ENCODE peak calls at places on chromosomes 6 and 20, in five cellular contexts. One of them, this sample, is unnamed.

GRCh38 chr6:106363401-106364138 is 3.1 kb downstream of the CRYBG1 start:
- DNase-seq in Calu3: no peak
- DNase-seq in hippocampal formation: no peak
- DNase-seq in upper lobe of right lung: no peak
- DNase-seq in H54: no peak
- DNase-seq in this sample: no peak

GRCh38 chr20:2606507-2607006 is 45.9 kb upstream of the NOP56 start:
- DNase-seq in Calu3: no peak
- DNase-seq in hippocampal formation: no peak
- DNase-seq in upper lobe of right lung: no peak
- DNase-seq in H54: no peak
- DNase-seq in this sample: no peak

GRCh38 chr6:138204792-138205384 is 13.4 kb downstream of the PBOV1 start:
- DNase-seq in Calu3: no peak
- DNase-seq in hippocampal formation: no peak
- DNase-seq in upper lobe of right lung: no peak
- DNase-seq in H54: no peak
- DNase-seq in this sample: no peak

GRCh38 chr6:3380344-3381232 is 76.3 kb downstream of the SLC22A23 start:
- DNase-seq in Calu3: peak
- DNase-seq in hippocampal formation: no peak
- DNase-seq in upper lobe of right lung: peak
- DNase-seq in H54: no peak
- DNase-seq in this sample: no peak

GRCh38 chr20:59484228-59484627 is 120.1 kb upstream of the PHACTR3 start:
- DNase-seq in Calu3: no peak
- DNase-seq in hippocampal formation: no peak
- DNase-seq in upper lobe of right lung: peak
- DNase-seq in H54: no peak
- DNase-seq in this sample: peak

GRCh38 chr6:127907960-127908640 is 7.2 kb upstream of the THEMIS start:
- DNase-seq in Calu3: no peak
- DNase-seq in hippocampal formation: no peak
- DNase-seq in upper lobe of right lung: no peak
- DNase-seq in H54: no peak
- DNase-seq in this sample: no peak

GRCh38 chr20:61840661-61841455 is 224.8 kb downstream of the TAF4 start:
- DNase-seq in Calu3: no peak
- DNase-seq in hippocampal formation: no peak
- DNase-seq in upper lobe of right lung: no peak
- DNase-seq in H54: no peak
- DNase-seq in this sample: peak

GRCh38 chr6:166825553-166826145 is 130.7 kb downstream of the RNASET2 start:
- DNase-seq in Calu3: no peak
- DNase-seq in hippocampal formation: no peak
- DNase-seq in upper lobe of right lung: no peak
- DNase-seq in H54: no peak
- DNase-seq in this sample: no peak

GRCh38 chr6:159729598-159729997 is 2.3 kb downstream of the WTAP start:
- DNase-seq in Calu3: no peak
- DNase-seq in hippocampal formation: no peak
- DNase-seq in upper lobe of right lung: no peak
- DNase-seq in H54: no peak
- DNase-seq in this sample: no peak

GRCh38 chr6:165704001-165704748 is 41.1 kb upstream of the PDE10A start:
- DNase-seq in Calu3: no peak
- DNase-seq in hippocampal formation: peak
- DNase-seq in upper lobe of right lung: no peak
- DNase-seq in H54: no peak
- DNase-seq in this sample: no peak

GRCh38 chr6:42025066-42025789 is 25.1 kb upstream of the TAF8 start:
- DNase-seq in Calu3: no peak
- DNase-seq in hippocampal formation: no peak
- DNase-seq in upper lobe of right lung: no peak
- DNase-seq in H54: no peak
- DNase-seq in this sample: peak

GRCh38 chr6:41439524-41440418 is 104.4 kb downstream of the NCR2 start:
- DNase-seq in Calu3: no peak
- DNase-seq in hippocampal formation: no peak
- DNase-seq in upper lobe of right lung: no peak
- DNase-seq in H54: no peak
- DNase-seq in this sample: no peak

GRCh38 chr6:46011241-46012085 is 4.2 kb downstream of the CLIC5 start:
- DNase-seq in Calu3: peak
- DNase-seq in hippocampal formation: no peak
- DNase-seq in upper lobe of right lung: no peak
- DNase-seq in H54: no peak
- DNase-seq in this sample: no peak

GRCh38 chr20:46357030-46357514 is 48.8 kb upstream of the CDH22 start:
- DNase-seq in Calu3: no peak
- DNase-seq in hippocampal formation: no peak
- DNase-seq in upper lobe of right lung: no peak
- DNase-seq in H54: no peak
- DNase-seq in this sample: no peak

GRCh38 chr6:84762220-84762940 is 2.0 kb downstream of the TBX18 start:
- DNase-seq in Calu3: peak
- DNase-seq in hippocampal formation: no peak
- DNase-seq in upper lobe of right lung: no peak
- DNase-seq in H54: no peak
- DNase-seq in this sample: peak

GRCh38 chr6:104705095-104705707 is 154.5 kb downstream of the HACE1 start:
- DNase-seq in Calu3: no peak
- DNase-seq in hippocampal formation: no peak
- DNase-seq in upper lobe of right lung: no peak
- DNase-seq in H54: no peak
- DNase-seq in this sample: no peak

GRCh38 chr20:11323821-11324220 is 593.9 kb upstream of the BTBD3 start:
- DNase-seq in Calu3: no peak
- DNase-seq in hippocampal formation: no peak
- DNase-seq in upper lobe of right lung: no peak
- DNase-seq in H54: no peak
- DNase-seq in this sample: no peak

GRCh38 chr6:6392214-6393068 is 72.0 kb upstream of the F13A1 start:
- DNase-seq in Calu3: no peak
- DNase-seq in hippocampal formation: no peak
- DNase-seq in upper lobe of right lung: no peak
- DNase-seq in H54: no peak
- DNase-seq in this sample: no peak

GRCh38 chr6:148443798-148444560 is 101.3 kb downstream of the SASH1 start:
- DNase-seq in Calu3: no peak
- DNase-seq in hippocampal formation: no peak
- DNase-seq in upper lobe of right lung: no peak
- DNase-seq in H54: no peak
- DNase-seq in this sample: no peak

GRCh38 chr20:17598013-17598550 is 28.2 kb downstream of the DSTN start:
- DNase-seq in Calu3: no peak
- DNase-seq in hippocampal formation: no peak
- DNase-seq in upper lobe of right lung: no peak
- DNase-seq in H54: no peak
- DNase-seq in this sample: no peak

GRCh38 chr6:148064406-148065134 is 278.1 kb upstream of the SASH1 start:
- DNase-seq in Calu3: no peak
- DNase-seq in hippocampal formation: no peak
- DNase-seq in upper lobe of right lung: no peak
- DNase-seq in H54: peak
- DNase-seq in this sample: peak

GRCh38 chr20:59163641-59164530 is at the start of gene ZNF831:
- DNase-seq in Calu3: no peak
- DNase-seq in hippocampal formation: no peak
- DNase-seq in upper lobe of right lung: no peak
- DNase-seq in H54: no peak
- DNase-seq in this sample: no peak

GRCh38 chr6:121597654-121598053 is 162.2 kb downstream of the GJA1 start:
- DNase-seq in Calu3: no peak
- DNase-seq in hippocampal formation: no peak
- DNase-seq in upper lobe of right lung: no peak
- DNase-seq in H54: no peak
- DNase-seq in this sample: no peak

GRCh38 chr6:15313367-15313766 is 67.5 kb downstream of the JARID2 start:
- DNase-seq in Calu3: no peak
- DNase-seq in hippocampal formation: peak
- DNase-seq in upper lobe of right lung: peak
- DNase-seq in H54: no peak
- DNase-seq in this sample: no peak

GRCh38 chr6:170083236-170084051 is 207.4 kb downstream of the DLL1 start:
- DNase-seq in Calu3: no peak
- DNase-seq in hippocampal formation: no peak
- DNase-seq in upper lobe of right lung: no peak
- DNase-seq in H54: no peak
- DNase-seq in this sample: no peak

GRCh38 chr6:166729658-166730057 is 102.6 kb upstream of the RPS6KA2 start:
- DNase-seq in Calu3: no peak
- DNase-seq in hippocampal formation: no peak
- DNase-seq in upper lobe of right lung: no peak
- DNase-seq in H54: no peak
- DNase-seq in this sample: no peak

GRCh38 chr20:64212750-64213149 is 42.8 kb upstream of the PCMTD2 start:
- DNase-seq in Calu3: no peak
- DNase-seq in hippocampal formation: no peak
- DNase-seq in upper lobe of right lung: no peak
- DNase-seq in H54: peak
- DNase-seq in this sample: peak

GRCh38 chr20:1415667-1416468 is 23.0 kb upstream of the FKBP1A start:
- DNase-seq in Calu3: peak
- DNase-seq in hippocampal formation: no peak
- DNase-seq in upper lobe of right lung: no peak
- DNase-seq in H54: peak
- DNase-seq in this sample: no peak

GRCh38 chr6:42175860-42176259 is 2.7 kb downstream of the GUCA1A start:
- DNase-seq in Calu3: peak
- DNase-seq in hippocampal formation: no peak
- DNase-seq in upper lobe of right lung: no peak
- DNase-seq in H54: no peak
- DNase-seq in this sample: no peak

GRCh38 chr6:36184311-36184710 is 12.2 kb upstream of the BRPF3 start:
- DNase-seq in Calu3: no peak
- DNase-seq in hippocampal formation: no peak
- DNase-seq in upper lobe of right lung: no peak
- DNase-seq in H54: no peak
- DNase-seq in this sample: no peak

GRCh38 chr20:6231551-6231950 is 108.7 kb upstream of the FERMT1 start:
- DNase-seq in Calu3: no peak
- DNase-seq in hippocampal formation: no peak
- DNase-seq in upper lobe of right lung: no peak
- DNase-seq in H54: no peak
- DNase-seq in this sample: no peak

GRCh38 chr6:139323511-139324445 is 32.0 kb upstream of the TXLNB start:
- DNase-seq in Calu3: no peak
- DNase-seq in hippocampal formation: no peak
- DNase-seq in upper lobe of right lung: peak
- DNase-seq in H54: peak
- DNase-seq in this sample: peak

GRCh38 chr6:101129851-101130250 is 248.7 kb upstream of the ASCC3 start:
- DNase-seq in Calu3: no peak
- DNase-seq in hippocampal formation: no peak
- DNase-seq in upper lobe of right lung: no peak
- DNase-seq in H54: no peak
- DNase-seq in this sample: no peak

GRCh38 chr20:37737806-37738442 is 44.1 kb downstream of the CTNNBL1 start:
- DNase-seq in Calu3: no peak
- DNase-seq in hippocampal formation: no peak
- DNase-seq in upper lobe of right lung: no peak
- DNase-seq in H54: no peak
- DNase-seq in this sample: no peak

GRCh38 chr6:168376811-168377480 is 57.4 kb upstream of the DACT2 start:
- DNase-seq in Calu3: no peak
- DNase-seq in hippocampal formation: no peak
- DNase-seq in upper lobe of right lung: no peak
- DNase-seq in H54: no peak
- DNase-seq in this sample: no peak

GRCh38 chr6:167513763-167514162 is 188.9 kb downstream of the TTLL2 start:
- DNase-seq in Calu3: no peak
- DNase-seq in hippocampal formation: no peak
- DNase-seq in upper lobe of right lung: no peak
- DNase-seq in H54: no peak
- DNase-seq in this sample: no peak